ENCODE peak calls at places on chromosomes 13 and 19, in eight cellular contexts. R is GM06990; W is GM12865; U is fibroblast of pulmonary artery; K is amniotic stem cell; A is CD4-positive, CD25-positive, alpha-beta regulatory T cell; H is GM23248; E is progenitor cell of endocrine pancreas. Y is an unnamed sample.

GRCh38 chr13:89066868-89067466 is 1395.8 kb downstream of the SLITRK5 start:
- DNase-seq in A (no peak), R (no peak), W (peak; percentile 27), U (peak; percentile 45), H (peak; percentile 46), K (no peak), E (peak; percentile 9), Y (peak; percentile 65)

GRCh38 chr13:102555914-102556553 is 40.8 kb upstream of the TPP2 start:
- DNase-seq in H (peak; percentile 63), K (no peak), E (no peak), U (peak; percentile 45), W (peak; percentile 39), A (no peak), R (peak; percentile 6), Y (peak; percentile 11)

GRCh38 chr13:54018485-54018884 is 989.9 kb downstream of the OLFM4 start:
- DNase-seq in U (no peak), K (no peak), W (no peak), E (no peak), A (no peak), H (no peak), R (no peak), Y (no peak)

GRCh38 chr13:113157206-113157928 is 1.1 kb upstream of the PROZ start:
- DNase-seq in U (no peak), E (no peak), A (no peak), R (no peak), H (no peak), W (no peak), K (no peak), Y (no peak)

GRCh38 chr19:53503126-53503525 is 34.8 kb upstream of the ZNF331 start:
- DNase-seq in E (no peak), R (no peak), U (no peak), A (no peak), W (no peak), H (no peak), K (no peak), Y (no peak)

GRCh38 chr13:31020996-31021395 is 88.5 kb downstream of the TEX26 start:
- DNase-seq in H (no peak), R (no peak), A (no peak), W (no peak), U (no peak), K (no peak), E (no peak), Y (no peak)

GRCh38 chr19:50817941-50818858 is 5.4 kb downstream of the KLK1 start:
- DNase-seq in R (peak; percentile 85), E (peak; percentile 49), U (peak; percentile 10), H (peak; percentile 52), A (peak; percentile 49), W (peak; percentile 91), K (no peak), Y (peak; percentile 24)

GRCh38 chr13:78247362-78247761 is 328.7 kb upstream of the EDNRB start:
- DNase-seq in E (no peak), W (peak; percentile 14), R (no peak), K (no peak), H (no peak), U (no peak), A (no peak), Y (no peak)

Y was measured in immature natural killer cell.